ENCODE peak calls at places on chromosomes 4 and X, in ten cellular contexts. One of them, this sample, is unnamed.

GRCh38 chr4:181874582-181874981 is 368.6 kb upstream of the TENM3 start:
- DNase-seq in ascending aorta: no peak
- DNase-seq in lung: no peak
- DNase-seq in upper lobe of right lung: no peak
- DNase-seq in keratinocyte: no peak
- DNase-seq in tibial nerve: no peak
- DNase-seq in left lung: no peak
- DNase-seq in fibroblast of lung: no peak
- DNase-seq in psoas muscle: no peak
- DNase-seq in H9: no peak
- DNase-seq in this sample: no peak

GRCh38 chr4:181822005-181822375 is 421.2 kb upstream of the TENM3 start:
- DNase-seq in lung: no peak
- DNase-seq in left lung: no peak
- DNase-seq in upper lobe of right lung: no peak
- DNase-seq in psoas muscle: no peak
- DNase-seq in tibial nerve: no peak
- DNase-seq in ascending aorta: no peak
- DNase-seq in H9: no peak
- DNase-seq in keratinocyte: no peak
- DNase-seq in fibroblast of lung: peak; percentile 80
- DNase-seq in this sample: no peak

GRCh38 chr4:176186067-176186466 is 9.3 kb downstream of the SPATA4 start:
- DNase-seq in lung: no peak
- DNase-seq in left lung: no peak
- DNase-seq in ascending aorta: no peak
- DNase-seq in psoas muscle: no peak
- DNase-seq in H9: no peak
- DNase-seq in keratinocyte: no peak
- DNase-seq in upper lobe of right lung: no peak
- DNase-seq in fibroblast of lung: no peak
- DNase-seq in tibial nerve: no peak
- DNase-seq in this sample: no peak

GRCh38 chrX:48520976-48521352 is 644 bp upstream of the EBP start:
- DNase-seq in H9: peak; percentile 63
- DNase-seq in ascending aorta: no peak
- DNase-seq in tibial nerve: no peak
- DNase-seq in psoas muscle: no peak
- DNase-seq in fibroblast of lung: no peak
- DNase-seq in upper lobe of right lung: no peak
- DNase-seq in lung: no peak
- DNase-seq in keratinocyte: no peak
- DNase-seq in left lung: no peak
- DNase-seq in this sample: no peak

GRCh38 chr4:114208747-114209146 is 229.3 kb upstream of the ARSJ start:
- DNase-seq in upper lobe of right lung: no peak
- DNase-seq in fibroblast of lung: peak; percentile 49
- DNase-seq in left lung: no peak
- DNase-seq in H9: no peak
- DNase-seq in tibial nerve: no peak
- DNase-seq in keratinocyte: no peak
- DNase-seq in lung: no peak
- DNase-seq in psoas muscle: no peak
- DNase-seq in ascending aorta: no peak
- DNase-seq in this sample: no peak

GRCh38 chrX:137479394-137479793 is 86.5 kb upstream of the ZIC3 start:
- DNase-seq in lung: no peak
- DNase-seq in left lung: no peak
- DNase-seq in upper lobe of right lung: no peak
- DNase-seq in tibial nerve: no peak
- DNase-seq in keratinocyte: no peak
- DNase-seq in fibroblast of lung: no peak
- DNase-seq in H9: no peak
- DNase-seq in ascending aorta: no peak
- DNase-seq in psoas muscle: no peak
- DNase-seq in this sample: no peak

GRCh38 chr4:113845138-113845537 is 83.6 kb upstream of the CAMK2D start:
- DNase-seq in keratinocyte: no peak
- DNase-seq in fibroblast of lung: no peak
- DNase-seq in upper lobe of right lung: no peak
- DNase-seq in ascending aorta: no peak
- DNase-seq in psoas muscle: no peak
- DNase-seq in tibial nerve: no peak
- DNase-seq in lung: no peak
- DNase-seq in H9: no peak
- DNase-seq in left lung: no peak
- DNase-seq in this sample: no peak

GRCh38 chr4:84492737-84493091 is 6.4 kb downstream of the NKX6-1 start:
- DNase-seq in ascending aorta: no peak
- DNase-seq in H9: no peak
- DNase-seq in fibroblast of lung: no peak
- DNase-seq in psoas muscle: no peak
- DNase-seq in upper lobe of right lung: no peak
- DNase-seq in keratinocyte: no peak
- DNase-seq in tibial nerve: no peak
- DNase-seq in lung: no peak
- DNase-seq in left lung: peak; percentile 59
- DNase-seq in this sample: no peak

GRCh38 chrX:38664285-38664684 is 102.9 kb downstream of the TSPAN7 start:
- DNase-seq in H9: no peak
- DNase-seq in lung: no peak
- DNase-seq in left lung: no peak
- DNase-seq in upper lobe of right lung: no peak
- DNase-seq in psoas muscle: no peak
- DNase-seq in keratinocyte: no peak
- DNase-seq in ascending aorta: no peak
- DNase-seq in tibial nerve: peak; percentile 8
- DNase-seq in fibroblast of lung: peak; percentile 29
- DNase-seq in this sample: no peak

GRCh38 chr4:82467442-82467841 is 37.1 kb downstream of the ENOPH1 start:
- DNase-seq in keratinocyte: no peak
- DNase-seq in left lung: no peak
- DNase-seq in psoas muscle: no peak
- DNase-seq in lung: no peak
- DNase-seq in tibial nerve: no peak
- DNase-seq in H9: no peak
- DNase-seq in ascending aorta: no peak
- DNase-seq in upper lobe of right lung: no peak
- DNase-seq in fibroblast of lung: no peak
- DNase-seq in this sample: no peak

GRCh38 chr4:5809216-5809776 is 83.6 kb downstream of the CRMP1 start:
- DNase-seq in fibroblast of lung: peak; percentile 63
- DNase-seq in H9: no peak
- DNase-seq in ascending aorta: no peak
- DNase-seq in psoas muscle: no peak
- DNase-seq in keratinocyte: no peak
- DNase-seq in left lung: peak; percentile 49
- DNase-seq in tibial nerve: no peak
- DNase-seq in upper lobe of right lung: no peak
- DNase-seq in lung: no peak
- DNase-seq in this sample: no peak

GRCh38 chr4:145879598-145879997 is 59.0 kb downstream of the ZNF827 start:
- DNase-seq in upper lobe of right lung: no peak
- DNase-seq in psoas muscle: no peak
- DNase-seq in H9: no peak
- DNase-seq in ascending aorta: no peak
- DNase-seq in left lung: no peak
- DNase-seq in lung: no peak
- DNase-seq in tibial nerve: no peak
- DNase-seq in keratinocyte: no peak
- DNase-seq in fibroblast of lung: no peak
- DNase-seq in this sample: peak; percentile 49

GRCh38 chr4:87819281-87819919 is 13.4 kb upstream of the MEPE start:
- DNase-seq in upper lobe of right lung: no peak
- DNase-seq in H9: peak; percentile 55
- DNase-seq in ascending aorta: no peak
- DNase-seq in psoas muscle: no peak
- DNase-seq in left lung: no peak
- DNase-seq in keratinocyte: peak; percentile 80
- DNase-seq in fibroblast of lung: peak; percentile 93
- DNase-seq in tibial nerve: no peak
- DNase-seq in lung: no peak
- DNase-seq in this sample: no peak

GRCh38 chrX:103774070-103774642 is 2.5 kb upstream of the PLP1 start:
- DNase-seq in psoas muscle: no peak
- DNase-seq in upper lobe of right lung: no peak
- DNase-seq in left lung: no peak
- DNase-seq in H9: peak; percentile 46
- DNase-seq in ascending aorta: no peak
- DNase-seq in lung: no peak
- DNase-seq in keratinocyte: no peak
- DNase-seq in tibial nerve: no peak
- DNase-seq in fibroblast of lung: peak; percentile 25
- DNase-seq in this sample: peak; percentile 14

GRCh38 chr4:100075486-100076270 is 114.6 kb downstream of the DDIT4L start:
- DNase-seq in H9: no peak
- DNase-seq in fibroblast of lung: peak; percentile 49
- DNase-seq in psoas muscle: no peak
- DNase-seq in keratinocyte: no peak
- DNase-seq in left lung: no peak
- DNase-seq in lung: no peak
- DNase-seq in upper lobe of right lung: no peak
- DNase-seq in ascending aorta: no peak
- DNase-seq in tibial nerve: no peak
- DNase-seq in this sample: no peak

DNA sequence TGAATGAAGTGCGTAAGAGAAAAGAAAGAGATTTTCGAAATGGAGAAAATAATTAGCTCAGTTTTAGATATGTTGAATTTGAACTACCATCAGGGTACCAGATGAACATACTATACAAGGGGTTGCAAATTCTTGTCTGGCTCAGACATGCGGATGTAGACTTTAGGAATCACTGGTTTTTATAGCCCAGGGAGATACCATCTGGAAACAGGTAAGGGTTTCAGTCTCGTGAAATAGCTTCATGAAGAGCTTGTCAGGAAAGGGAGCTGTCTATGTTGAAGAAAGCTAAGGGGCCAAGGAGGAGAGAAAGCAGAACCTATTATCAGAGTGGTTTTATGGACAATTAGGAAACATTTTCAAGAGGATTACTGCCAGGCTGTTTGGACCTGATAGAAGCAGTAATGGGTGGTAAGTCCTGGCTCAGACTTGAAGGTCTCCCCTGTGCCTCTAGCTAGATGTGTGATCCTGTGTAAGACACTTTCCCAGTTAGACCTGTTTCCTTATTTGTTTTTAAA is 6.7 kb downstream of the RAB9A start:
- DNase-seq in upper lobe of right lung: no peak
- DNase-seq in tibial nerve: no peak
- DNase-seq in psoas muscle: no peak
- DNase-seq in keratinocyte: no peak
- DNase-seq in H9: no peak
- DNase-seq in lung: no peak
- DNase-seq in ascending aorta: no peak
- DNase-seq in fibroblast of lung: no peak
- DNase-seq in left lung: no peak
- DNase-seq in this sample: no peak
- H3K4me1 ChIP-seq in upper lobe of right lung: peaks cover 19% of the 10 kb centered on the region
- H3K4me1 ChIP-seq in tibial nerve: peaks cover 67% of the 10 kb centered on the region
- H3K4me1 ChIP-seq in psoas muscle: peaks cover 27% of the 10 kb centered on the region
- H3K4me1 ChIP-seq in keratinocyte: peaks cover 44% of the 10 kb centered on the region
- H3K4me1 ChIP-seq in H9: peaks cover 12% of the 10 kb centered on the region
- H3K4me1 ChIP-seq in lung: peaks cover 3% of the 10 kb centered on the region
- H3K4me1 ChIP-seq in ascending aorta: peaks cover 17% of the 10 kb centered on the region
- H3K4me1 ChIP-seq in fibroblast of lung: no peaks in the 10 kb centered on the region
- H3K4me1 ChIP-seq in left lung: peaks cover 73% of the 10 kb centered on the region
- H3K4me1 ChIP-seq in this sample: no peaks in the 10 kb centered on the region

GRCh38 chr4:101222156-101222845 is 125.0 kb downstream of the PPP3CA start:
- DNase-seq in psoas muscle: no peak
- DNase-seq in H9: no peak
- DNase-seq in upper lobe of right lung: no peak
- DNase-seq in fibroblast of lung: no peak
- DNase-seq in keratinocyte: no peak
- DNase-seq in ascending aorta: no peak
- DNase-seq in lung: no peak
- DNase-seq in left lung: no peak
- DNase-seq in tibial nerve: no peak
- DNase-seq in this sample: no peak
- H3K4me1 ChIP-seq in psoas muscle: peaks cover 74% of the 10 kb centered on the region
- H3K4me1 ChIP-seq in H9: no peaks in the 10 kb centered on the region
- H3K4me1 ChIP-seq in upper lobe of right lung: peaks cover 9% of the 10 kb centered on the region
- H3K4me1 ChIP-seq in fibroblast of lung: peaks cover 8% of the 10 kb centered on the region
- H3K4me1 ChIP-seq in keratinocyte: peaks cover 5% of the 10 kb centered on the region
- H3K4me1 ChIP-seq in ascending aorta: peaks cover 11% of the 10 kb centered on the region
- H3K4me1 ChIP-seq in lung: no peaks in the 10 kb centered on the region
- H3K4me1 ChIP-seq in left lung: peaks cover 20% of the 10 kb centered on the region
- H3K4me1 ChIP-seq in tibial nerve: peaks cover 86% of the 10 kb centered on the region
- H3K4me1 ChIP-seq in this sample: no peaks in the 10 kb centered on the region

GRCh38 chrX:110086916-110087484 is 84.1 kb downstream of the TMEM164 start:
- DNase-seq in lung: no peak
- DNase-seq in psoas muscle: no peak
- DNase-seq in keratinocyte: peak; percentile 56
- DNase-seq in H9: no peak
- DNase-seq in upper lobe of right lung: no peak
- DNase-seq in fibroblast of lung: peak; percentile 95
- DNase-seq in tibial nerve: no peak
- DNase-seq in left lung: no peak
- DNase-seq in ascending aorta: no peak
- DNase-seq in this sample: no peak
- H3K4me1 ChIP-seq in lung: peaks cover 3% of the 10 kb centered on the region
- H3K4me1 ChIP-seq in psoas muscle: peaks cover 25% of the 10 kb centered on the region
- H3K4me1 ChIP-seq in keratinocyte: peaks cover 28% of the 10 kb centered on the region
- H3K4me1 ChIP-seq in H9: no peaks in the 10 kb centered on the region
- H3K4me1 ChIP-seq in upper lobe of right lung: peaks cover 5% of the 10 kb centered on the region
- H3K4me1 ChIP-seq in fibroblast of lung: peaks cover 4% of the 10 kb centered on the region
- H3K4me1 ChIP-seq in tibial nerve: peaks cover under 1% of the 10 kb centered on the region
- H3K4me1 ChIP-seq in left lung: peaks cover 47% of the 10 kb centered on the region
- H3K4me1 ChIP-seq in ascending aorta: no peaks in the 10 kb centered on the region
- H3K4me1 ChIP-seq in this sample: no peaks in the 10 kb centered on the region

GRCh38 chrX:107675823-107676555 is 47.7 kb downstream of the PRPS1 start:
- DNase-seq in ascending aorta: no peak
- DNase-seq in psoas muscle: peak; percentile 30
- DNase-seq in lung: peak; percentile 46
- DNase-seq in left lung: no peak
- DNase-seq in keratinocyte: no peak
- DNase-seq in upper lobe of right lung: no peak
- DNase-seq in H9: no peak
- DNase-seq in tibial nerve: peak; percentile 47
- DNase-seq in fibroblast of lung: peak; percentile 23
- DNase-seq in this sample: peak; percentile 45

GRCh38 chrX:107675365-107675654 is 47.0 kb downstream of the PRPS1 start:
- DNase-seq in left lung: no peak
- DNase-seq in fibroblast of lung: no peak
- DNase-seq in ascending aorta: no peak
- DNase-seq in H9: no peak
- DNase-seq in keratinocyte: no peak
- DNase-seq in upper lobe of right lung: no peak
- DNase-seq in lung: no peak
- DNase-seq in psoas muscle: no peak
- DNase-seq in tibial nerve: no peak
- DNase-seq in this sample: no peak

GRCh38 chrX:107673933-107674479 is 45.7 kb downstream of the PRPS1 start:
- DNase-seq in ascending aorta: peak; percentile 78
- DNase-seq in fibroblast of lung: no peak
- DNase-seq in psoas muscle: peak; percentile 86
- DNase-seq in upper lobe of right lung: peak; percentile 91
- DNase-seq in lung: peak; percentile 88
- DNase-seq in tibial nerve: peak; percentile 86
- DNase-seq in keratinocyte: no peak
- DNase-seq in left lung: peak; percentile 87
- DNase-seq in H9: peak; percentile 60
- DNase-seq in this sample: peak; percentile 77

GRCh38 chrX:107673401-107673800 is 45.1 kb downstream of the PRPS1 start:
- DNase-seq in lung: no peak
- DNase-seq in upper lobe of right lung: no peak
- DNase-seq in psoas muscle: no peak
- DNase-seq in keratinocyte: no peak
- DNase-seq in fibroblast of lung: no peak
- DNase-seq in tibial nerve: no peak
- DNase-seq in ascending aorta: no peak
- DNase-seq in H9: no peak
- DNase-seq in left lung: no peak
- DNase-seq in this sample: no peak

GRCh38 chrX:107674480-107675364 is 46.4 kb downstream of the PRPS1 start:
- DNase-seq in keratinocyte: no peak
- DNase-seq in upper lobe of right lung: peak; percentile 69
- DNase-seq in H9: no peak
- DNase-seq in left lung: no peak
- DNase-seq in tibial nerve: peak; percentile 81
- DNase-seq in ascending aorta: peak; percentile 59
- DNase-seq in lung: peak; percentile 73
- DNase-seq in psoas muscle: peak; percentile 72
- DNase-seq in fibroblast of lung: peak; percentile 25
- DNase-seq in this sample: peak; percentile 78
- H3K4me1 ChIP-seq in keratinocyte: peaks cover 36% of the 10 kb centered on the region
- H3K4me1 ChIP-seq in upper lobe of right lung: peaks cover 23% of the 10 kb centered on the region
- H3K4me1 ChIP-seq in H9: no peaks in the 10 kb centered on the region
- H3K4me1 ChIP-seq in left lung: peaks cover 51% of the 10 kb centered on the region
- H3K4me1 ChIP-seq in tibial nerve: peaks cover 43% of the 10 kb centered on the region
- H3K4me1 ChIP-seq in ascending aorta: peaks cover 31% of the 10 kb centered on the region
- H3K4me1 ChIP-seq in lung: peaks cover 5% of the 10 kb centered on the region
- H3K4me1 ChIP-seq in psoas muscle: peaks cover 24% of the 10 kb centered on the region
- H3K4me1 ChIP-seq in fibroblast of lung: peaks cover 11% of the 10 kb centered on the region
- H3K4me1 ChIP-seq in this sample: no peaks in the 10 kb centered on the region

This sample was measured in uterus.